ENCODE peak calls at places on chromosome 17, in six cellular contexts. D is prostate gland, Q is GM12878, S is MM.1S, V is transverse colon, B is left ventricle myocardium inferior. O is an unnamed sample. For H3K4me1, the result is how much of the 10 kb centered on the place peaks cover.

GRCh38 chr17:27457405-27457730 is 1.1 kb downstream of the KSR1 start:
- DNase-seq in S (no peak), B (no peak), Q (no peak), D (no peak), V (no peak), O (no peak)

GRCh38 chr17:34567665-34568064 is 11.7 kb upstream of the TMEM132E start:
- DNase-seq in S (no peak), V (no peak), B (no peak), D (no peak), Q (no peak), O (no peak)

GRCh38 chr17:3956983-3957382 is 7.3 kb downstream of the ATP2A3 start:
- DNase-seq in Q (no peak), D (no peak), B (no peak), S (no peak), V (no peak), O (no peak)

GRCh38 chr17:66491665-66492064 is 189.3 kb downstream of the PRKCA start:
- DNase-seq in V (no peak), B (no peak), Q (no peak), S (no peak), D (no peak), O (no peak)

GRCh38 chr17:10420811-10421210 is 939 bp downstream of the MYH8 start:
- DNase-seq in D (no peak), V (no peak), B (no peak), Q (no peak), S (no peak), O (no peak)

GRCh38 chr17:9648521-9649110 is 3.3 kb downstream of the USP43 start:
- DNase-seq in V (no peak), D (no peak), S (no peak), Q (no peak), B (no peak), O (no peak)

GRCh38 chr17:43940630-43941029 is 1.6 kb downstream of the PPY start:
- DNase-seq in V (no peak), B (no peak), D (no peak), S (peak), Q (no peak), O (no peak)

GRCh38 chr17:27888945-27889344 is 4.2 kb downstream of the LYRM9 start:
- DNase-seq in B (no peak), V (no peak), Q (no peak), D (no peak), S (no peak), O (peak)

GRCh38 chr17:70552230-70552981 is 383.1 kb downstream of the KCNJ2 start:
- DNase-seq in B (no peak), D (peak), S (peak), V (no peak), Q (peak), O (peak)

GRCh38 chr17:43118679-43119615 is 6.2 kb downstream of the BRCA1 start:
- DNase-seq in Q (no peak), V (no peak), D (no peak), B (no peak), S (no peak), O (no peak)

GRCh38 chr17:13735861-13736260 is 134.1 kb upstream of the HS3ST3A1 start:
- DNase-seq in Q (no peak), B (no peak), S (no peak), V (no peak), D (no peak), O (no peak)

GRCh38 chr17:60356947-60357346 is 35.0 kb downstream of the USP32 start:
- DNase-seq in V (no peak), D (no peak), Q (no peak), S (no peak), B (no peak), O (no peak)

GRCh38 chr17:9079461-9080103 is 58.3 kb downstream of the NTN1 start:
- DNase-seq in Q (no peak), D (no peak), V (no peak), S (no peak), B (no peak), O (no peak)

GRCh38 chr17:47989159-47989558 is 18.2 kb downstream of the CDK5RAP3 start:
- DNase-seq in D (no peak), B (no peak), V (no peak), Q (no peak), S (no peak), O (no peak)

GRCh38 chr17:29555840-29556239 is 11.0 kb downstream of the ABHD15 start:
- DNase-seq in V (no peak), D (no peak), B (no peak), S (no peak), Q (no peak), O (no peak)

GRCh38 chr17:30405161-30405560 is 26.4 kb downstream of the CPD start:
- DNase-seq in S (no peak), Q (no peak), V (no peak), B (no peak), D (no peak), O (no peak)

GRCh38 chr17:76734080-76734840 is 2.9 kb downstream of the SRSF2 start:
- DNase-seq in V (no peak), B (no peak), S (no peak), Q (no peak), D (no peak), O (no peak)

GRCh38 chr17:76074390-76075363 is at the start of gene GALR2:
- DNase-seq in S (no peak), V (no peak), B (no peak), Q (no peak), D (no peak), O (no peak)

GRCh38 chr17:30534298-30534697 is 57.1 kb downstream of the GOSR1 start:
- DNase-seq in B (no peak), V (no peak), S (no peak), D (no peak), Q (no peak), O (no peak)

GRCh38 chr17:48241131-48241591 is 133.6 kb downstream of the SNX11 start:
- DNase-seq in D (no peak), V (no peak), Q (peak), B (peak), S (peak), O (no peak)

GRCh38 chr17:11645426-11645825 is 47.2 kb downstream of the DNAH9 start:
- DNase-seq in B (no peak), Q (no peak), D (no peak), V (no peak), S (no peak), O (no peak)

GRCh38 chr17:78441271-78441986 is 63.0 kb downstream of the PGS1 start:
- DNase-seq in B (no peak), D (no peak), V (no peak), S (no peak), Q (no peak), O (no peak)

GRCh38 chr17:78176548-78177025 is 8.2 kb downstream of the SYNGR2 start:
- DNase-seq in Q (no peak), D (peak), S (peak), V (peak), B (peak), O (no peak)

GRCh38 chr17:50514936-50515702 is 6.9 kb downstream of the MYCBPAP start:
- DNase-seq in S (no peak), D (peak), Q (no peak), B (peak), V (no peak), O (no peak)

GRCh38 chr17:77374170-77374936 is 233.6 kb downstream of the SEC14L1 start:
- DNase-seq in B (peak), D (peak), S (no peak), V (peak), Q (no peak), O (peak)

GRCh38 chr17:80884811-80885210 is 106.8 kb upstream of the CHMP6 start:
- DNase-seq in D (no peak), V (no peak), S (no peak), B (peak), Q (no peak), O (no peak)
- H3K4me3 ChIP-seq in D (no peak), V (no peak), S (no peak), B (no peak), Q (no peak), O (no peak)

DNA sequence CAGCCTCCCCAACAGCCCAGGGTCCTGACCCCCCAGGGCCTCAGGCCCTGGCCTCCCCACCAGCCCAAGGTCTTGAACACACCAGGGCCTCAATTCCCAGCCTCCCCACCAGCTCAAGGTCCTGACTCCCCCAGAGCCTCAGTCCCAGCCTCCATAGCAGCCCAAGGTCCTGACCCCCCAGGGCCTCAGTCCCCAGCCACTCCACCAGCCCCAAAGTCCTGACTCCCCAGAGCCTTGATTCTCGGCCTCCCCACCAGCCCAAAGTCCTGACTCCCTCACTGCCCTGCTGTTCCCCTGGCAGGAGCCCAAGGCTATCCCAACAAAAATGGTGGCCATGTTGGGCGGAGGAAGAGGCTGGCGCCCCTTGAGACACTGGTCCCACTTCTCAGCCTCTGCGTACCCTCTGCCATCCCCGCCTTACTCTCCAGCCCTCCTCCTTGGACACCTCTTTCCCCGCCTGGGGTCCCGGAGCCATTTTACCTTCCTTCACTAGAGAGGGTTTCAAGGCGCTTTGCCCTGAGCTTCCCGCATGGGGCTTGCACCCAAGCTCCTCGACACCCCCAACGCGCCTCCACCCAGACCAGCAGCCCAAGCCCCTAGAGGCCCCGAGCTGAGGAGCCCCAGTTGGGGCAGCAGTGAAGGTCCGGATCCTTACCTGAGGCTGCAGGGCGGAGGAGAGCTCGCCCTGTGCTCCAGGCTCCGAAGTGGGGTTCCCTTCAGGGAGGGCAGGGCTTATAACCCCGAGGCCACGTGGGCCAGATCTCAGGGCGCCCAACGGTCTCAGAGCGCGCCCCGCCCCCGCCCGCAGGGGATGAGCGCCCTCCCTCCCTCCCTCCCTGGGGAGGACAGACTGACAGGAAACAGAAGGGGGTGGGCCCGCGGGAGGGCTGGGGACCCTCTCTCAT is 3.5 kb upstream of the TSPOAP1 start:
- DNase-seq in S (peak), V (peak), D (no peak), B (peak), Q (peak), O (no peak)
- H3K4me1 ChIP-seq in S (half or more), V (under half), D (under half), B (under half), Q (under half), O (under half)

DNA sequence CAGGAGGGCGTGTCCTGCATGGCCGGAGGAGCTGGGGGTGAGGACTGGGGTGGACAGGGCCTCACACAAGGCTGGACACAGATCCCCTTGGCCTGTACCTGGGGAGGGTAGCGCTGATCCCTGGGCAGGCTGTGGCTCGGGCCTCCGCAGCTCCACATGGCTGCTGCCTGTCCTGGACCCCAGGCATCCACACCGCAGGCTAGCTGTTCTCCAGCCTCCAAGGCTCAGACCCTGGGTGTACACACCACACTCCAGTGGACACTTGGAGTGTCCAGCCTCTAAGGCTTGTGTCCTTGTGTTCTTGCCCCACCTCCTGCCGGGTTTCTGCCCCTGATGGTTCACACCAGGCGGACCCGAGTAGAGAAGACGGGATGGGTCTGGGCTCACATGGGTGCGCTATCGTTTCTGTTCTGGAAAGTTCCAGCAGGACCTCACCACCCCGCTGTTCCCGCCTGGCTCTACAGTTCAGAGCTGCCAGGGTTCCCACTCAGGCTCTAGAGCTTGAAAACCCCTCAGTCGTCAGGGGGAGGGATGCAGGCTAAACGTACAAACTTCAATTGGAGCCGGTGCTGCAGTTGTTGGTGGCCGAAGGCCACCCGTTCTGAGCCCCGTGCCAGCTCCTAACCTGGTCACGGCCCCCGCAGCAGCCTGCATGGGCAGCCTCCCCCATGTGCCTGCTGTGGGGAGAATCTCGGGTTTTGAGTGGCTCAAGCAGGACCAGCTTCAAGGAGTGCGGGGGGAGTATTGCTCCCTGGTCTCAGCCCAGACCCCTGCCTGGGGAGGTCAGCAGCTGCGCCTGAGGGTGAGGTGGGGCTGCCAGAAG is 6.6 kb upstream of the FN3KRP start:
- DNase-seq in V (no peak), D (no peak), S (no peak), Q (no peak), B (no peak), O (no peak)
- H3K4me3 ChIP-seq in V (no peak), D (no peak), S (no peak), Q (no peak), B (no peak), O (no peak)

GRCh38 chr17:17186051-17186450 is 20.1 kb downstream of the PLD6 start:
- DNase-seq in S (no peak), Q (no peak), D (peak), B (no peak), V (no peak), O (no peak)
- H3K4me1 ChIP-seq in S (under half), Q (under half), D (under half), B (half or more), V (under half), O (under half)

GRCh38 chr17:82650723-82651122 is 2.5 kb upstream of the WDR45B start:
- DNase-seq in S (no peak), V (no peak), B (no peak), D (no peak), Q (no peak), O (no peak)
- H3K4me3 ChIP-seq in S (no peak), V (no peak), B (no peak), D (no peak), Q (no peak), O (no peak)

GRCh38 chr17:7442142-7442541 is 2.7 kb upstream of the CHRNB1 start:
- DNase-seq in V (no peak), S (no peak), D (no peak), Q (no peak), B (no peak), O (no peak)
- H3K4me1 ChIP-seq in V (under half), S (under half), D (under half), Q (under half), B (half or more), O (under half)

DNA sequence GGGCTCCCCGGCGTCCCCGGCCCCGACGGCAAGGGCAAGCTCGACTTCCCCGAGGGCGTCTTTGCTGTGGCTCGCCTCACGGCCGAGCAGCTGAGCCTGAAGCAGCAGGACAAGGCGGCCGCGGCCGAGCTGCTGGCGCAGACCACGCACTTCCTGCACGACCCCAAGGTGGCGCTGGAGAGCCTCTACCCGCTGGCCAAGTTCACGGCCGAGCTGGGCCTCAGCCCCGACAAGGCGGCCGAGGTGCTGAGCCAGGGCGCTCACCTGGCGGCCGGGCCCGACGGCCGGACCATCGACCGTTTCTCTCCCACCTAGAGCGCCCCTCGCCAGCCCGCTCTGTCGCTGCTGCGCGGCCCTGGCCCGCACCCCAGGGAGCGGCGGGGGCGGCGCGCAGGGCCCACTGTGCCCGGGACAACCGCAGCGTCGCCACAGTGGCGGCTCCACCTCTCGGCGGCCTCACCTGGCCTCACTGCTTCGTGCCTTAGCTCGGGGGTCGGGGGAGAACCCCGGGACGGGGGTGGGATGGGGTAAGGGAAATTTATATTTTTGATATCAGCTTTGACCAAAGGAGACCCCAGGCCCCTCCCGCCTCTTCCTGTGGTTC is 3.7 kb downstream of the HIC1 start:
- DNase-seq in B (peak), V (peak), S (peak), Q (no peak), D (no peak), O (peak)
- H3K4me3 ChIP-seq in B (peak), V (no peak), S (no peak), Q (peak), D (peak), O (peak)

GRCh38 chr17:40345161-40346034 is 19.1 kb downstream of the GJD3 start:
- DNase-seq in V (peak), B (peak), S (no peak), D (peak), Q (no peak), O (no peak)

GRCh38 chr17:40342575-40343058 is 21.9 kb downstream of the GJD3 start:
- DNase-seq in D (no peak), V (peak), B (no peak), Q (no peak), S (no peak), O (no peak)

GRCh38 chr17:40344321-40345160 is 20.0 kb downstream of the GJD3 start:
- DNase-seq in B (no peak), S (no peak), D (no peak), Q (no peak), V (peak), O (no peak)

GRCh38 chr17:40341808-40342574 is 22.5 kb downstream of the GJD3 start:
- DNase-seq in V (peak), S (no peak), D (peak), B (peak), Q (no peak), O (no peak)

DNA sequence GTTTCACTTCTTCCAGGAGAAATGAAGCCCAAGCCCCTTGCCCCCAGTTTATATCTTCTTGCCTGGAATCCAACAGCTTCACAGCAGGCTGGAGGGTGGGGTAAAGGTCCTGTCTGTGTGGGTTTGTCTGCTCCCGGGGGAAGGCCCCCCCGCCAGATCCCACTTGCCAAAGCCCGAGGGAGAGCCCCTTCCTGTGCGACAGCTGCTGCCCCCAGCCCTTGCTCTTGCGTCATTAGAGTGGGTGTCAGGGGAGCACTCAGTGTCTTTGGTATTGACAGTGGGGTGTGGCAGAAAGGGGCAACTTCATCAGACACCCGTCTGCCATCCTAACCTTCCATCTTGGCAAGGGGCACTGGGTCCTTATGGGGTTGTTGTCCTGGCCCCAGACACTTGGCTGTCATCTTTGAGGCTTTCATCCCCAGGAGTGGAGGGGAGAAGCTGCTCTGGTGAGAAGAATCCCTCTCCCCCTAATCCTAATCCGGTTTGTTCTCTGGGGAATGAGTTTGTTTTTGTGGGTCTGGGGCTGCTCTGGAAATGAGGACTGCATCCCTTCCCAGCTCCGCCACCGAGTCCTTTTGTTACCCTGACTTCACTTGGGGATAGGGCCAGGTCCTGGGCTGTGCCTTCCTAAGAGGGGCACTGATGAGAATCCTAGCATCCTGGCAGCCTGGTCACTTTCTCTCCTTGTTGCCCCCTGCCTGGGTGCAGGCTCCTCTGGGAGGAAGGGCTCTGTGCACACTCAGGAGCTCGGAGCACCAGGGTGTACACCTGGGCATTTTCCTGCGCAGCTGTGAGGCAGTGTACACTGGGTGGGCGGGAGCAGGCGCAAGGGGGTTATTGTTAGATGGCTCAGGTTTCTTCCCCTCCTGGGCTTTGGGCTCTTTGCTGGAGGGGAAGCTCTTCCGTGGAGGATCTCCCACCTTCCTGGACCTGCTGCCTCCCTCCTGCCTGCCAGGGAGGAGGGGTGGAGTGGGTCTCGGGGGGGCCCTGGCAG is 21.1 kb downstream of the GJD3 start:
- DNase-seq in D (no peak), S (no peak), B (peak), V (peak), Q (no peak), O (no peak)
- H3K4me1 ChIP-seq in D (under half), S (under half), B (half or more), V (half or more), Q (under half), O (under half)